ENCODE peak calls at places on chromosomes 7 and 10, in four cellular contexts. X is K562, J is GM12878, V is SK-N-SH. O is an unnamed sample.

GRCh38 chr7:151238190-151238810 is 6.0 kb downstream of the CHPF2 start:
- DNase-seq in J (no peak), V (peak), X (no peak), O (no peak)

GRCh38 chr7:20407585-20408466 is 77.1 kb downstream of the ITGB8 start:
- DNase-seq in V (no peak), J (no peak), X (no peak), O (no peak)

GRCh38 chr10:74081192-74081803 is 69.3 kb downstream of the AP3M1 start:
- DNase-seq in V (peak), J (no peak), X (peak), O (peak)

GRCh38 chr7:151745090-151745638 is 131.8 kb downstream of the PRKAG2 start:
- DNase-seq in V (no peak), J (no peak), X (peak), O (peak)

GRCh38 chr7:38310601-38311057 is 37.2 kb upstream of the TARP start:
- DNase-seq in J (no peak), X (no peak), V (peak), O (no peak)

GRCh38 chr10:20100157-20100556 is 283.9 kb downstream of the PLXDC2 start:
- DNase-seq in X (no peak), V (peak), J (no peak), O (no peak)

GRCh38 chr10:90775351-90776028 is 82.3 kb downstream of the HTR7 start:
- DNase-seq in J (peak), V (no peak), X (no peak), O (no peak)

GRCh38 chr7:116258734-116259133 is 48.4 kb downstream of the TES start:
- DNase-seq in X (peak), J (peak), V (peak), O (peak)

GRCh38 chr10:97498841-97499560 is at the start of gene UBTD1:
- DNase-seq in J (no peak), X (peak), V (peak), O (peak)

GRCh38 chr7:116851175-116851574 is 11.2 kb upstream of the CAPZA2 start:
- DNase-seq in J (no peak), V (no peak), X (no peak), O (no peak)

GRCh38 chr7:42023216-42023724 is 213.7 kb downstream of the GLI3 start:
- DNase-seq in J (no peak), X (no peak), V (no peak), O (no peak)

GRCh38 chr7:71925663-71926062 is 486.5 kb downstream of the CALN1 start:
- DNase-seq in X (peak), V (peak), J (no peak), O (peak)

GRCh38 chr10:77163670-77164348 is 473.8 kb downstream of the KCNMA1 start:
- DNase-seq in X (no peak), V (peak), J (no peak), O (peak)

GRCh38 chr7:135800560-135800959 is 51.9 kb upstream of the FAM180A start:
- DNase-seq in X (peak), V (no peak), J (no peak), O (no peak)

GRCh38 chr7:16652888-16653287 is 6.9 kb downstream of the BZW2 start:
- DNase-seq in V (no peak), J (no peak), X (no peak), O (no peak)

GRCh38 chr10:114519306-114519669 is 115.0 kb upstream of the AFAP1L2 start:
- DNase-seq in X (no peak), J (no peak), V (no peak), O (no peak)

GRCh38 chr7:24851791-24852190 is 94.5 kb upstream of the GSDME start:
- DNase-seq in V (no peak), X (no peak), J (no peak), O (peak)

GRCh38 chr7:5523052-5523711 is 99.5 kb upstream of the TNRC18 start:
- DNase-seq in J (no peak), X (no peak), V (no peak), O (no peak)

GRCh38 chr7:111137296-111138195 is 46.6 kb downstream of the LRRN3 start:
- DNase-seq in V (no peak), J (no peak), X (no peak), O (no peak)

GRCh38 chr7:45103958-45104843 is 7.3 kb downstream of the TBRG4 start:
- DNase-seq in X (no peak), J (no peak), V (no peak), O (no peak)

GRCh38 chr10:132360766-132361447 is 28.9 kb downstream of the LRRC27 start:
- DNase-seq in J (no peak), X (peak), V (peak), O (no peak)

GRCh38 chr10:77925795-77926565 is 575 bp downstream of the DLG5 start:
- DNase-seq in J (no peak), V (peak), X (peak), O (no peak)

GRCh38 chr7:116942503-116942902 is 10.8 kb upstream of the ST7 start:
- DNase-seq in J (no peak), V (no peak), X (peak), O (no peak)

GRCh38 chr7:1130021-1130990 is 29.7 kb downstream of the ZFAND2A start:
- DNase-seq in X (no peak), V (peak), J (no peak), O (no peak)

GRCh38 chr10:62960416-62960815 is 144.2 kb upstream of the EGR2 start:
- DNase-seq in X (no peak), J (no peak), V (no peak), O (no peak)

GRCh38 chr10:110959379-110960332 is 40.3 kb downstream of the SHOC2 start:
- DNase-seq in X (no peak), V (no peak), J (no peak), O (no peak)

GRCh38 chr7:32890553-32891045 is 961 bp downstream of the KBTBD2 start:
- DNase-seq in X (no peak), V (peak), J (peak), O (peak)

DNA sequence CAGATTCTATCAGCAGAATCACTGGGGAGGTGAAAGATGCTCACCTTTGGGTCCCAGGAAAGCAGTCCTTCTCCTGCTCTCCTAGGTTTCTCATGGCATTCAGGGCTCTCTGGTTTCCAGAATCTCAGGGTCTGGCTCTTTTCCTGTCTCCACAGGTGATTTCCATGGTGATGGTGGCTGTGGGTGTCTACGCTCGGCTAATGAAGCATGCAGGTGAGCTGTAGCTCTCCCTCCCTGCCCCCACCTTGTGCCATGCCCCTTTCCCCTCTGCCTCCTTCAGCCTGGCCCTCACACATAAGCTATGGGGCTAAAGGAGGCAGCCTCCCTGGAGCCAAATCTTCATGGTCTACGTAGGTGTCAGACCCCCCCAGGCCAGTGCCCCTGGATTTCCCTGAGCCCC is 17.0 kb downstream of the TSPAN33 start:
- DNase-seq in V (no peak), X (no peak), J (no peak), O (no peak)
- TF ChIP-seq TAF1 in V (no peak), X (no peak), J (no peak), O (no peak)

DNA sequence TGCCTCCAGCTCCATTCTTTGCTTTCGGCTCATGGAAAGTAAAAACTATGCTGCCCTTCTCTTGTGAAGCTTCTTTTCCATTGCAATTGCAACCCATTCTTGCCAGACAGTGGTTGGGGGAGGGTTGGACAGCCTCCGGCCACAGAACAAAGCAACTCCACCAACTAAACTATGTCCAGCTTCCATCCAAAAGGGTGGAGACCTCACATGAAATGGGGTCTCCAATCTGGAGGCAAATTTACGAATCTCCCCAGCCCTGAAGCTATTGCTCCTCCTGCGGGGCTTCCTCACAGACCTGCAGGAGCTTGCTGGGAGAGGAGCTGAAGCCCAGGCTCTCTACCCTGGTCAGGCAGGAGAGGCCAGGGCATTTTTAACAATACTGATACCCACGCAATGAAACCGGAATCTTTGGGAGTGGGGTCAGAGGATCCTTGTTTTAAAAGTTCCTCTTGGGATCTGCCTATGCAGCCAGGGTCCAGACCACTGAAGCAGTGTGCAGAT is 576 bp downstream of the GPNMB start:
- DNase-seq in J (no peak), V (no peak), X (no peak), O (no peak)
- TF ChIP-seq SMC3 in J (no peak), V (no peak), X (no peak), O (no peak)

GRCh38 chr7:77667459-77668090 is 28.7 kb upstream of the RSBN1L start:
- DNase-seq in V (no peak), J (no peak), X (no peak), O (no peak)
- TF ChIP-seq TAF1 in V (no peak), J (no peak), X (no peak), O (no peak)

GRCh38 chr7:2796358-2797352 is 47.5 kb downstream of the GNA12 start:
- DNase-seq in X (no peak), J (no peak), V (no peak), O (no peak)
- TF ChIP-seq SMC3 in X (no peak), J (no peak), V (no peak), O (no peak)

DNA sequence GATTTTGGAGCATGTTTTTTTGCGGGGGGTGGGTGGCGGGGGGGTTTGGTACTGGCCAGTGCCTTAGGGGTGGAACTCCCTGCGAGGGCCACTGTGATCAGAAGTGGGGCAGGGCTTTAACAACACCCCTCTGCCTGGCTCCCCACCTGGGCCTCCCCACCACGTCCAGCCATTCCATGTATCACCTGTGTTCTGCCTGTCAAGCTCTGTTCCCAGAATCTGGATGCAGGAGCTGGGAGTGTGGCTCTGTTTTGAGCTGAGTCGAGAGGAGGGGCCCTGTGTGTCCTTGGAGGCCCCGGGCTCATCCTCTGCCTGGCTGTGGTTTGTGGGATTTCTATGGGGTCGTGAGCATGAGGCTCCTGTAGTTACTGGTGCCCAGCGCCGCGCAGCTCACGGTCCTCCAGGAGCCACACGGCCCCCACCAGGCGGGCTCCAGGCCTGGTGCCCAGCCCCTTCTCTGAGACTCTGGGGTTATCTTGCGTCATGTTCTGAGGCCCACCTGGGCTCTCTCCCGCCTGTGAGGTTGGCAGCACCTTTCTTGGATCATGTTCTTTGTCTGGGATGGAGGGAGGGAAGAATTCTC is 29.6 kb downstream of the PFKFB3 start:
- DNase-seq in J (no peak), X (no peak), V (peak), O (no peak)
- TF ChIP-seq TAF1 in J (no peak), X (no peak), V (no peak), O (no peak)

DNA sequence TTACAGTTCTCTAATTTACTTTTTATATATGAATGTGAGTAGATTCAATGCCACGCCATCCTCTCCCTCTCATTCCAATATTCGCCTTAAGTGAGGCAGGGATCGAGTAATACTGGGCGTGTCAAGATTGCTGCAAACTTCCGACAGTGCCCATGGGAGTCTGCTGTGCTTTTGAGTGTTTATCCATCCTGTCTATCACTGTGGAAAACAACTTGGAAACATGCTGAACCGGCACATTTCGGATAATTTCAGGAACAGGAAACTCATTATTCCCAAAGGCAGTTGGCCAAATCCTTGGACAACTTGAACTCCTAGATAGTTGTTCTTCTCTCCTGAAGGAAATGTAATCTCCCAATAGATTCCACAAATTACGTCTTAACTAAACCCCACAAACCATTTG is 28.5 kb downstream of the PIP4K2A start:
- DNase-seq in V (no peak), J (no peak), X (no peak), O (no peak)
- TF ChIP-seq SMC3 in V (no peak), J (no peak), X (no peak), O (no peak)

GRCh38 chr7:34939175-34939574 is 98.1 kb downstream of the DPY19L1 start:
- DNase-seq in V (no peak), X (no peak), J (no peak), O (peak)
- TF ChIP-seq TAF1 in V (no peak), X (no peak), J (no peak), O (no peak)

GRCh38 chr10:102743588-102744373 is at the start of gene WBP1L:
- DNase-seq in X (peak), V (peak), J (peak), O (peak)

GRCh38 chr10:102741848-102742247 is 1.9 kb upstream of the WBP1L start:
- DNase-seq in V (no peak), J (no peak), X (no peak), O (no peak)

GRCh38 chr10:102745157-102745556 is 1.4 kb downstream of the WBP1L start:
- DNase-seq in X (no peak), V (no peak), J (no peak), O (no peak)

GRCh38 chr10:102744374-102745051 is 765 bp downstream of the WBP1L start:
- DNase-seq in J (no peak), X (no peak), V (no peak), O (no peak)

GRCh38 chr10:102743078-102743587 is 615 bp upstream of the WBP1L start:
- DNase-seq in J (peak), X (no peak), V (no peak), O (no peak)
- TF ChIP-seq SMC3 in J (no peak), X (no peak), V (no peak), O (no peak)